ENCODE peak calls at places on chromosomes 1 and 21, in nine cellular contexts. I is hypothalamus, A is NCI-H69, G is GM23338, D is trophoblast cell, F is NCI-H1105, O is left cardiac atrium, P is colonic mucosa, Q is skeletal muscle cell. X is an unnamed sample.

GRCh38 chr1:26744075-26744958 is 43.4 kb upstream of the PIGV start:
- DNase-seq in I (peak), A (peak), G (peak), D (peak), F (no peak), O (peak), P (peak), Q (peak), X (peak)

GRCh38 chr21:29403922-29404538 is 105.3 kb downstream of the BACH1 start:
- DNase-seq in I (no peak), A (no peak), G (no peak), D (no peak), F (peak), O (no peak), P (no peak), Q (no peak), X (no peak)

GRCh38 chr21:27248791-27249190 is 281.9 kb upstream of the ADAMTS5 start:
- DNase-seq in I (no peak), A (no peak), G (no peak), D (no peak), F (no peak), O (no peak), P (no peak), Q (no peak), X (no peak)

GRCh38 chr21:43367296-43367695 is 59.6 kb downstream of the SIK1 start:
- DNase-seq in I (no peak), A (peak), G (no peak), D (no peak), F (no peak), O (no peak), P (no peak), Q (no peak), X (no peak)

GRCh38 chr1:53525595-53525994 is 66.4 kb downstream of the DMRTB1 start:
- DNase-seq in I (no peak), A (no peak), G (peak), D (no peak), F (no peak), O (no peak), P (no peak), Q (no peak), X (no peak)

GRCh38 chr1:93904228-93904627 is 5.0 kb downstream of the GCLM start:
- DNase-seq in I (no peak), A (peak), G (no peak), D (no peak), F (no peak), O (no peak), P (no peak), Q (no peak), X (no peak)

GRCh38 chr1:6131561-6131960 is 48.6 kb downstream of the CHD5 start:
- DNase-seq in I (no peak), A (no peak), G (no peak), D (no peak), F (no peak), O (no peak), P (no peak), Q (no peak), X (no peak)

GRCh38 chr21:46355161-46356004 is 31.4 kb downstream of the PCNT start:
- DNase-seq in I (no peak), A (no peak), G (no peak), D (no peak), F (no peak), O (no peak), P (no peak), Q (no peak), X (no peak)

GRCh38 chr1:53572061-53572801 is 113.0 kb downstream of the DMRTB1 start:
- DNase-seq in I (peak), A (peak), G (no peak), D (no peak), F (peak), O (no peak), P (no peak), Q (no peak), X (peak)

GRCh38 chr1:202710070-202711025 is at the start of gene SYT2:
- DNase-seq in I (no peak), A (peak), G (peak), D (no peak), F (peak), O (peak), P (peak), Q (no peak), X (no peak)

GRCh38 chr21:15444118-15444960 is 285.4 kb upstream of the USP25 start:
- DNase-seq in I (no peak), A (peak), G (peak), D (peak), F (no peak), O (no peak), P (no peak), Q (no peak), X (no peak)

GRCh38 chr1:231803353-231803752 is 176.8 kb downstream of the DISC1 start:
- DNase-seq in I (no peak), A (no peak), G (no peak), D (peak), F (no peak), O (peak), P (no peak), Q (peak), X (no peak)

GRCh38 chr1:115351143-115351542 is 13.1 kb upstream of the NGF start:
- DNase-seq in I (no peak), A (no peak), G (no peak), D (no peak), F (no peak), O (no peak), P (no peak), Q (no peak), X (no peak)

X was measured in T1000.